ENCODE peak calls at places on chromosomes 3 and 15, in six cellular contexts. A is activated effector memory CD4-positive, alpha-beta T cell treated with Interleukin-2 at 50 U/mL for 16 hours; C is anterior cingulate cortex; H is heart right ventricle; U is hypothalamus; Y is CD4-positive, CD25-positive, alpha-beta regulatory T cell. P is an unnamed sample.

GRCh38 chr3:4864503-4864902 is 114.7 kb upstream of the BHLHE40 start:
- DNase-seq in A (no peak), C (no peak), H (no peak), U (no peak), Y (no peak), P (no peak)

GRCh38 chr3:1971780-1972179 is 126.9 kb upstream of the CNTN4 start:
- DNase-seq in A (no peak), C (no peak), H (no peak), U (no peak), Y (no peak), P (peak; percentile 24)

GRCh38 chr3:47475029-47475569 is 642 bp downstream of the SCAP start:
- DNase-seq in A (no peak), C (peak; percentile 39), H (no peak), U (no peak), Y (peak; percentile 44), P (no peak)

GRCh38 chr3:134846943-134847342 is 51.9 kb downstream of the EPHB1 start:
- DNase-seq in A (no peak), C (no peak), H (no peak), U (no peak), Y (no peak), P (peak; percentile 80)

GRCh38 chr3:105118905-105119304 is 247.8 kb upstream of the ALCAM start:
- DNase-seq in A (no peak), C (no peak), H (no peak), U (no peak), Y (no peak), P (peak; percentile 48)

GRCh38 chr15:58344164-58345070 is 87.4 kb upstream of the LIPC start:
- DNase-seq in A (no peak), C (no peak), H (no peak), U (no peak), Y (no peak), P (no peak)

GRCh38 chr15:98599911-98600685 is 48.2 kb upstream of the IGF1R start:
- DNase-seq in A (peak; percentile 1), C (no peak), H (peak; percentile 15), U (no peak), Y (peak; percentile 77), P (peak; percentile 41)

GRCh38 chr15:71003314-71003713 is 110.7 kb downstream of the LRRC49 start:
- DNase-seq in A (no peak), C (no peak), H (no peak), U (no peak), Y (no peak), P (no peak)

GRCh38 chr3:157204880-157205279 is 44.9 kb upstream of the CCNL1 start:
- DNase-seq in A (no peak), C (no peak), H (no peak), U (no peak), Y (no peak), P (no peak)

GRCh38 chr15:44719293-44719999 is 8.1 kb downstream of the B2M start:
- DNase-seq in A (no peak), C (no peak), H (no peak), U (no peak), Y (peak; percentile 87), P (no peak)